ENCODE peak calls at places on chromosomes 1 and 21, in four cellular contexts. One of them, this sample, is unnamed.

GRCh38 chr1:182610606-182611194 is 6.5 kb upstream of the RGS16 start:
- DNase-seq in PC-9: no peak
- DNase-seq in CD8-positive, alpha-beta T cell: no peak
- DNase-seq in NCI-H345: no peak
- DNase-seq in this sample: no peak

GRCh38 chr21:42807938-42808613 is 71.3 kb downstream of the WDR4 start:
- DNase-seq in NCI-H345: no peak
- DNase-seq in CD8-positive, alpha-beta T cell: no peak
- DNase-seq in PC-9: no peak
- DNase-seq in this sample: no peak

GRCh38 chr1:207288315-207288714 is 33.2 kb upstream of the CD55 start:
- DNase-seq in NCI-H345: no peak
- DNase-seq in CD8-positive, alpha-beta T cell: no peak
- DNase-seq in PC-9: no peak
- DNase-seq in this sample: no peak

GRCh38 chr1:16396591-16396990 is 29.5 kb downstream of the SZRD1 start:
- DNase-seq in PC-9: no peak
- DNase-seq in NCI-H345: no peak
- DNase-seq in CD8-positive, alpha-beta T cell: no peak
- DNase-seq in this sample: no peak

GRCh38 chr1:242770366-242770765 is 245.9 kb upstream of the PLD5 start:
- DNase-seq in CD8-positive, alpha-beta T cell: no peak
- DNase-seq in PC-9: no peak
- DNase-seq in NCI-H345: no peak
- DNase-seq in this sample: no peak

GRCh38 chr1:239739919-239740318 is 351.8 kb upstream of the FMN2 start:
- DNase-seq in NCI-H345: no peak
- DNase-seq in CD8-positive, alpha-beta T cell: no peak
- DNase-seq in PC-9: no peak
- DNase-seq in this sample: no peak

GRCh38 chr1:76864383-76864782 is 2.9 kb upstream of the ST6GALNAC5 start:
- DNase-seq in CD8-positive, alpha-beta T cell: no peak
- DNase-seq in PC-9: no peak
- DNase-seq in NCI-H345: no peak
- DNase-seq in this sample: no peak

GRCh38 chr1:66533804-66534745 is at the start of gene SGIP1:
- DNase-seq in PC-9: no peak
- DNase-seq in CD8-positive, alpha-beta T cell: no peak
- DNase-seq in NCI-H345: peak
- DNase-seq in this sample: no peak

GRCh38 chr1:220892997-220893700 is 13.9 kb downstream of the HLX start:
- DNase-seq in PC-9: no peak
- DNase-seq in NCI-H345: no peak
- DNase-seq in CD8-positive, alpha-beta T cell: no peak
- DNase-seq in this sample: no peak

GRCh38 chr1:212269306-212269705 is 15.9 kb upstream of the PPP2R5A start:
- DNase-seq in CD8-positive, alpha-beta T cell: no peak
- DNase-seq in PC-9: no peak
- DNase-seq in NCI-H345: no peak
- DNase-seq in this sample: no peak

GRCh38 chr1:20184997-20185833 is 681 bp upstream of the UBXN10 start:
- DNase-seq in PC-9: no peak
- DNase-seq in CD8-positive, alpha-beta T cell: peak
- DNase-seq in NCI-H345: no peak
- DNase-seq in this sample: no peak

GRCh38 chr1:152037920-152038658 is 1.3 kb upstream of the S100A11 start:
- DNase-seq in PC-9: no peak
- DNase-seq in CD8-positive, alpha-beta T cell: no peak
- DNase-seq in NCI-H345: no peak
- DNase-seq in this sample: no peak

GRCh38 chr1:32014199-32014936 is 700 bp downstream of the KHDRBS1 start:
- DNase-seq in PC-9: peak
- DNase-seq in CD8-positive, alpha-beta T cell: peak
- DNase-seq in NCI-H345: no peak
- DNase-seq in this sample: no peak

GRCh38 chr21:37582613-37583012 is 216.0 kb downstream of the DYRK1A start:
- DNase-seq in PC-9: peak
- DNase-seq in CD8-positive, alpha-beta T cell: no peak
- DNase-seq in NCI-H345: no peak
- DNase-seq in this sample: no peak

GRCh38 chr1:98055457-98055856 is 134.6 kb upstream of the DPYD start:
- DNase-seq in PC-9: no peak
- DNase-seq in NCI-H345: no peak
- DNase-seq in CD8-positive, alpha-beta T cell: no peak
- DNase-seq in this sample: no peak

GRCh38 chr1:15254521-15254920 is 7.5 kb downstream of the FHAD1 start:
- DNase-seq in PC-9: no peak
- DNase-seq in NCI-H345: no peak
- DNase-seq in CD8-positive, alpha-beta T cell: no peak
- DNase-seq in this sample: no peak

GRCh38 chr1:116373451-116374339 is 651 bp downstream of the ATP1A1 start:
- DNase-seq in PC-9: peak
- DNase-seq in CD8-positive, alpha-beta T cell: peak
- DNase-seq in NCI-H345: peak
- DNase-seq in this sample: no peak

GRCh38 chr1:91795601-91796389 is 90.2 kb downstream of the TGFBR3 start:
- DNase-seq in NCI-H345: no peak
- DNase-seq in PC-9: peak
- DNase-seq in CD8-positive, alpha-beta T cell: no peak
- DNase-seq in this sample: no peak

GRCh38 chr1:43358121-43358745 is 548 bp upstream of the CDC20 start:
- DNase-seq in CD8-positive, alpha-beta T cell: no peak
- DNase-seq in NCI-H345: peak
- DNase-seq in PC-9: peak
- DNase-seq in this sample: peak

GRCh38 chr1:190479028-190479427 is 1.4 kb upstream of the BRINP3 start:
- DNase-seq in PC-9: no peak
- DNase-seq in NCI-H345: peak
- DNase-seq in CD8-positive, alpha-beta T cell: no peak
- DNase-seq in this sample: no peak

GRCh38 chr1:44798481-44799365 is 1.5 kb upstream of the PLK3 start:
- DNase-seq in PC-9: no peak
- DNase-seq in CD8-positive, alpha-beta T cell: no peak
- DNase-seq in NCI-H345: peak
- DNase-seq in this sample: no peak

GRCh38 chr1:224781800-224782199 is 147.7 kb upstream of the DNAH14 start:
- DNase-seq in PC-9: no peak
- DNase-seq in NCI-H345: no peak
- DNase-seq in CD8-positive, alpha-beta T cell: no peak
- DNase-seq in this sample: no peak

GRCh38 chr1:157482174-157482573 is 70.1 kb downstream of the FCRL5 start:
- DNase-seq in NCI-H345: no peak
- DNase-seq in CD8-positive, alpha-beta T cell: no peak
- DNase-seq in PC-9: no peak
- DNase-seq in this sample: no peak

GRCh38 chr21:44564099-44564498 is 5.5 kb upstream of the KRTAP10-3 start:
- DNase-seq in NCI-H345: no peak
- DNase-seq in CD8-positive, alpha-beta T cell: no peak
- DNase-seq in PC-9: no peak
- DNase-seq in this sample: no peak

GRCh38 chr1:231634302-231635013 is 7.9 kb downstream of the DISC1 start:
- DNase-seq in NCI-H345: no peak
- DNase-seq in CD8-positive, alpha-beta T cell: no peak
- DNase-seq in PC-9: no peak
- DNase-seq in this sample: no peak

GRCh38 chr21:35632711-35633110 is 427.6 kb downstream of the SETD4 start:
- DNase-seq in PC-9: no peak
- DNase-seq in CD8-positive, alpha-beta T cell: no peak
- DNase-seq in NCI-H345: no peak
- DNase-seq in this sample: no peak

GRCh38 chr1:42146916-42147320 is 6.3 kb upstream of the GUCA2B start:
- DNase-seq in NCI-H345: peak
- DNase-seq in CD8-positive, alpha-beta T cell: peak
- DNase-seq in PC-9: peak
- DNase-seq in this sample: peak

GRCh38 chr1:247421074-247421473 is 5.1 kb downstream of the NLRP3 start:
- DNase-seq in PC-9: no peak
- DNase-seq in CD8-positive, alpha-beta T cell: no peak
- DNase-seq in NCI-H345: no peak
- DNase-seq in this sample: no peak

GRCh38 chr1:232524056-232524455 is 105.9 kb downstream of the SIPA1L2 start:
- DNase-seq in PC-9: no peak
- DNase-seq in NCI-H345: no peak
- DNase-seq in CD8-positive, alpha-beta T cell: no peak
- DNase-seq in this sample: no peak

GRCh38 chr1:15950763-15951295 is 25.1 kb downstream of the ZBTB17 start:
- DNase-seq in PC-9: no peak
- DNase-seq in CD8-positive, alpha-beta T cell: peak
- DNase-seq in NCI-H345: no peak
- DNase-seq in this sample: no peak

GRCh38 chr1:41957568-41957967 is 38.8 kb upstream of the HIVEP3 start:
- DNase-seq in CD8-positive, alpha-beta T cell: no peak
- DNase-seq in PC-9: peak
- DNase-seq in NCI-H345: no peak
- DNase-seq in this sample: no peak

This sample was measured in GM12891.